ENCODE peak calls at places on chromosomes 7 and 10, in six cellular contexts. K is progenitor cell of endocrine pancreas, V is tibial nerve, B is H9, P is heart right ventricle, X is upper lobe of left lung. D is an unnamed sample.

GRCh38 chr10:133335238-133336122 is 1.2 kb downstream of the CALY start:
- DNase-seq in X (no peak), V (peak), P (peak), K (no peak), B (peak), D (peak)

GRCh38 chr7:92836489-92837213 is at the start of gene CDK6:
- DNase-seq in X (peak), V (no peak), P (peak), K (peak), B (peak), D (peak)

GRCh38 chr10:79399242-79399831 is 46.1 kb downstream of the ZCCHC24 start:
- DNase-seq in P (peak), X (peak), K (no peak), B (peak), V (peak), D (no peak)

GRCh38 chr7:98733036-98733435 is 116.0 kb downstream of the NPTX2 start:
- DNase-seq in P (no peak), K (no peak), V (no peak), X (no peak), B (peak), D (no peak)

GRCh38 chr7:102413611-102414010 is 17.4 kb downstream of the PRKRIP1 start:
- DNase-seq in B (no peak), P (no peak), X (no peak), V (no peak), K (no peak), D (no peak)

GRCh38 chr7:155463114-155463811 is 5.3 kb downstream of the EN2 start:
- DNase-seq in B (no peak), X (no peak), P (no peak), K (no peak), V (no peak), D (no peak)

GRCh38 chr7:11896663-11897062 is 64.7 kb upstream of the THSD7A start:
- DNase-seq in V (no peak), K (no peak), P (no peak), B (no peak), X (no peak), D (no peak)

GRCh38 chr10:133114251-133114650 is 26.5 kb downstream of the ADGRA1 start:
- DNase-seq in K (no peak), P (no peak), B (no peak), V (no peak), X (no peak), D (no peak)

GRCh38 chr7:96561892-96562291 is 147.8 kb downstream of the SEM1 start:
- DNase-seq in P (no peak), B (no peak), K (no peak), X (no peak), V (no peak), D (no peak)
- TF ChIP-seq CTCF in P (no peak), B (no peak), K (no peak), X (no peak), V (no peak), D (no peak)

DNA sequence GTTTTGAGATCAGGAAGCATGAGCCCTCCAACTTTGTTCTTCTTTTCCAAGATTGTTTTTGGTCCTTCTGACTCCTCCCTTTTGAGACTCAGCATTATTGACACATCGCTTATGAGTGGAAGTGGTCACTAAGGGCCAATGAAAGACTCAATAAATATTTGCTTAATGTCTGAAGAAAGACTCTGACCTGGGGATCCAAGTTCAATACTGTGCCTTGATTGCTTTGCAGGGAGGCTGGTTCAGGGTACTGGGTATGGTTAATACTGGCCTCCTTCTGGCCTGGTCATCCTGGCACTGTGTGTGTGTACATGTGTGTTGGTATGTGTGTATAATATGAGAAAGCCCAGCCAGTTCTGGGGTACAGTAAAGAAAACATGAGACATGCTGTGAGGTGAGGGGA is 7.6 kb upstream of the PDZD8 start:
- DNase-seq in B (no peak), V (no peak), X (no peak), P (no peak), K (no peak), D (no peak)
- TF ChIP-seq CTCF in B (no peak), V (no peak), X (no peak), P (no peak), K (no peak), D (no peak)

DNA sequence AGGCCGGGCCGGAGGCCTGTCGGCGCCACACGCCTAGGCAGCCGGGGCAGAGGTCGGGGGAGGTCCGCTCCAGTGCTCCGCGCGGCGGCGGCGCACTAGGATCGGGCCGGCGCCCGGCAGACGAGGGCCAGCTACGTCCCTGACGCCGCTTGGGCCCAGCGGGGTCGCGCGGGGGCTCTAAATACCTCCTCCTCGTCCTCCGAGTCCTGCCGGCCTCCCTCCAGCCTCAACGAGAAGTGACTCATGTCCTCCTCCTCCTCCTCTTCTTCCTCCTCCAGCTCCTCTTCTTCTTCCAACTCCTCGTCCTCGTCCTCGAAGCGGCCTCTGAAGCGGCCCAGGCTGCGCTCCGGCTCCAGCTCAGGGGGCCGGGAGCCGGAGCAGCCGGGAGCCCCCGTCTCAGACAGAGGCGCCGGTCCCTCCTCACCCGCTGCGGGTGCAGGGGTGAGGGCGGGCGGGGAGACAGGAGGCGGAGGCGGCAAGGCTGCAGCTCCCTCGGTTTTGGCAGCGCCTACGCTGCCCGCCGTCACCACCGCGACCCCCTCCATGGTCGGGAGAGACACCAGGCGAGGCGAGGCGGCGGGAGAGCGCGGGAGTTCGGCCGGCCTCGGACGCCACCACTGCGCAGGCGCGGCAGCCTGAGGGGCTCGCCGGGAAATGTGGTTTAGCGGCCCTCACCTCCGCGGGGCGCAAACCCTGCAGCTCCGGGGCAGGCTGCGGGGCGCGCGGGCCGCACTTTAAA is at the start of gene PCGF6:
- DNase-seq in B (peak), X (peak), P (peak), V (peak), K (peak), D (peak)
- TF ChIP-seq CTCF in B (no peak), X (no peak), P (no peak), V (no peak), K (peak), D (no peak)

GRCh38 chr7:81929386-81929785 is 159.5 kb upstream of the HGF start:
- DNase-seq in P (no peak), V (no peak), B (no peak), K (no peak), X (no peak), D (no peak)

GRCh38 chr7:81925530-81925929 is 155.7 kb upstream of the HGF start:
- DNase-seq in X (no peak), B (no peak), V (no peak), P (no peak), K (no peak), D (no peak)

GRCh38 chr7:81924494-81924893 is 154.6 kb upstream of the HGF start:
- DNase-seq in X (no peak), K (no peak), P (no peak), B (no peak), V (no peak), D (no peak)

GRCh38 chr7:81926154-81926553 is 156.3 kb upstream of the HGF start:
- DNase-seq in B (no peak), K (no peak), V (no peak), P (no peak), X (no peak), D (no peak)
- TF ChIP-seq CTCF in B (no peak), K (no peak), V (no peak), P (no peak), X (no peak), D (no peak)